ENCODE peak calls at places on chromosomes 4 and X, in eight cellular contexts. Q is germinal center; I is colonic mucosa; A is H7; U is HS-27A; O is ascending aorta; E is ovary; J is CD8-positive, alpha-beta memory T cell. S is an unnamed sample.

GRCh38 chr4:41857225-41857624 is 78.0 kb upstream of the TMEM33 start:
- DNase-seq in Q (no peak), I (no peak), A (no peak), U (no peak), O (no peak), E (no peak), J (no peak), S (no peak)

GRCh38 chrX:27882695-27883094 is 74.9 kb downstream of the MAGEB10 start:
- DNase-seq in Q (no peak), I (no peak), A (no peak), U (no peak), O (no peak), E (no peak), J (no peak), S (no peak)

GRCh38 chr4:185640809-185641675 is 105.7 kb upstream of the PDLIM3 start:
- DNase-seq in Q (no peak), I (no peak), A (peak), U (peak), O (no peak), E (no peak), J (peak), S (no peak)

GRCh38 chr4:80989921-80990544 is 40.5 kb upstream of the BMP3 start:
- DNase-seq in Q (peak), I (peak), A (peak), U (peak), O (no peak), E (no peak), J (peak), S (no peak)

GRCh38 chr4:183636923-183637322 is 22.1 kb downstream of the RWDD4 start:
- DNase-seq in Q (no peak), I (peak), A (no peak), U (no peak), O (peak), E (no peak), J (no peak), S (no peak)

GRCh38 chrX:150594584-150594983 is 26.2 kb downstream of the MTM1 start:
- DNase-seq in Q (no peak), I (no peak), A (no peak), U (no peak), O (no peak), E (no peak), J (no peak), S (no peak)

GRCh38 chr4:139769355-139769754 is 103.7 kb downstream of the MGST2 start:
- DNase-seq in Q (no peak), I (no peak), A (no peak), U (no peak), O (no peak), E (no peak), J (no peak), S (no peak)

GRCh38 chr4:93515208-93515607 is 313.3 kb upstream of the ATOH1 start:
- DNase-seq in Q (no peak), I (no peak), A (no peak), U (no peak), O (no peak), E (no peak), J (no peak), S (no peak)

GRCh38 chr4:6467600-6467999 is 4.8 kb downstream of the PPP2R2C start:
- DNase-seq in Q (no peak), I (no peak), A (peak), U (no peak), O (no peak), E (no peak), J (no peak), S (no peak)

GRCh38 chr4:6920174-6920573 is 10.5 kb downstream of the TBC1D14 start:
- DNase-seq in Q (no peak), I (no peak), A (no peak), U (no peak), O (no peak), E (no peak), J (no peak), S (no peak)

GRCh38 chr4:186798951-186799659 is 75.4 kb upstream of the FAT1 start:
- DNase-seq in Q (no peak), I (no peak), A (no peak), U (no peak), O (no peak), E (no peak), J (no peak), S (no peak)

GRCh38 chrX:110045988-110046387 is 43.1 kb downstream of the TMEM164 start:
- DNase-seq in Q (no peak), I (no peak), A (peak), U (no peak), O (no peak), E (no peak), J (no peak), S (no peak)

GRCh38 chr4:134028411-134028810 is 173.2 kb downstream of the PABPC4L start:
- DNase-seq in Q (no peak), I (no peak), A (no peak), U (no peak), O (no peak), E (no peak), J (no peak), S (no peak)

GRCh38 chr4:73451404-73451803 is 15.4 kb downstream of the AFP start:
- DNase-seq in Q (no peak), I (no peak), A (peak), U (no peak), O (no peak), E (no peak), J (no peak), S (no peak)

GRCh38 chrX:2595258-2595657 is 94.5 kb upstream of the DHRSX start:
- DNase-seq in Q (no peak), I (no peak), A (no peak), U (no peak), O (no peak), E (no peak), J (no peak), S (peak)

GRCh38 chrX:127519323-127519722 is 532.9 kb downstream of the ACTRT1 start:
- DNase-seq in Q (no peak), I (no peak), A (no peak), U (no peak), O (no peak), E (no peak), J (no peak), S (no peak)

GRCh38 chr4:140135529-140136021 is 18.4 kb downstream of the MAML3 start:
- DNase-seq in Q (no peak), I (no peak), A (no peak), U (no peak), O (no peak), E (peak), J (no peak), S (no peak)

GRCh38 chr4:6342530-6343293 is 73.1 kb downstream of the WFS1 start:
- DNase-seq in Q (no peak), I (no peak), A (no peak), U (no peak), O (no peak), E (no peak), J (no peak), S (peak)

GRCh38 chr4:79526970-79527565 is 119.0 kb upstream of the GK2 start:
- DNase-seq in Q (no peak), I (no peak), A (no peak), U (no peak), O (no peak), E (no peak), J (no peak), S (no peak)

S was measured in tibial artery.